ENCODE peak calls at places on chromosomes 12 and 14, in ten cellular contexts. W, R, Q, C, H, Y, Z, N, E and U are unnamed samples.

GRCh38 chr12:88896958-88897357 is 316.7 kb upstream of the KITLG start:
- DNase-seq in Q (no peak), E (no peak), R (no peak), H (no peak), W (no peak), C (peak), Y (no peak), N (no peak), Z (no peak), U (no peak)

GRCh38 chr12:49582840-49583239 is 14.9 kb upstream of the MCRS1 start:
- DNase-seq in N (no peak), H (no peak), Q (no peak), Z (no peak), E (no peak), C (peak), W (no peak), Y (no peak), R (no peak), U (no peak)

GRCh38 chr14:96053600-96054381 is 14.6 kb downstream of the C14orf132 start:
- DNase-seq in C (peak), Q (no peak), E (no peak), W (no peak), Z (no peak), H (peak), R (peak), Y (no peak), N (no peak), U (peak)

GRCh38 chr12:104219361-104219892 is 3.8 kb downstream of the TXNRD1 start:
- DNase-seq in W (no peak), E (peak), R (no peak), C (peak), Y (no peak), H (peak), Z (no peak), N (no peak), Q (no peak), U (no peak)

GRCh38 chr12:96233168-96233567 is 39.0 kb downstream of the ELK3 start:
- DNase-seq in Q (no peak), Y (no peak), Z (no peak), E (no peak), N (no peak), C (no peak), W (no peak), H (no peak), R (no peak), U (no peak)

GRCh38 chr12:132004946-132005345 is 55.2 kb downstream of the EP400 start:
- DNase-seq in Z (no peak), H (no peak), N (no peak), E (no peak), W (no peak), Y (no peak), Q (no peak), R (no peak), C (no peak), U (no peak)

GRCh38 chr12:13405961-13406703 is 209.6 kb downstream of the EMP1 start:
- DNase-seq in Y (no peak), N (no peak), R (no peak), Z (no peak), C (no peak), Q (no peak), W (no peak), E (no peak), H (no peak), U (no peak)

GRCh38 chr12:71900091-71900490 is 38.6 kb upstream of the TPH2 start:
- DNase-seq in R (no peak), C (peak), Q (no peak), W (no peak), Y (no peak), H (no peak), Z (no peak), E (no peak), N (no peak), U (no peak)

GRCh38 chr12:4809013-4809448 is 88.8 kb downstream of the GALNT8 start:
- DNase-seq in Y (peak), R (no peak), C (no peak), W (no peak), H (no peak), N (peak), E (no peak), Q (no peak), Z (no peak), U (no peak)

GRCh38 chr12:59636945-59637656 is 41.3 kb downstream of the SLC16A7 start:
- DNase-seq in N (no peak), Z (no peak), R (no peak), Q (no peak), C (no peak), Y (no peak), W (no peak), H (no peak), E (no peak), U (no peak)

GRCh38 chr12:117485984-117486839 is 124.8 kb upstream of the NOS1 start:
- DNase-seq in W (no peak), N (no peak), Y (no peak), Q (no peak), Z (no peak), C (no peak), E (no peak), R (no peak), H (no peak), U (no peak)

GRCh38 chr14:70002589-70003240 is 123.5 kb downstream of the SMOC1 start:
- DNase-seq in H (peak), C (no peak), N (no peak), Q (no peak), R (no peak), Y (peak), E (no peak), W (no peak), Z (no peak), U (no peak)

GRCh38 chr12:4958697-4959375 is 49.1 kb downstream of the KCNA1 start:
- DNase-seq in E (no peak), N (no peak), R (no peak), Z (no peak), H (no peak), Q (no peak), C (no peak), W (no peak), Y (no peak), U (no peak)

GRCh38 chr12:94074970-94075695 is 73.2 kb upstream of the PLXNC1 start:
- DNase-seq in W (no peak), Q (peak), Y (peak), E (peak), R (no peak), N (no peak), Z (no peak), C (peak), H (peak), U (no peak)

GRCh38 chr12:103560604-103561101 is 26.4 kb upstream of the STAB2 start:
- DNase-seq in Y (no peak), W (no peak), Z (no peak), R (no peak), Q (no peak), E (peak), C (peak), N (no peak), H (no peak), U (no peak)

GRCh38 chr14:68143341-68143807 is 323.8 kb downstream of the RAD51B start:
- DNase-seq in R (no peak), Y (no peak), E (no peak), Q (no peak), H (peak), N (no peak), C (peak), W (no peak), Z (no peak), U (peak)

GRCh38 chr12:109726511-109727038 is 12.9 kb downstream of the FAM222A start:
- DNase-seq in H (peak), C (no peak), N (no peak), R (no peak), Q (no peak), W (no peak), Y (peak), E (no peak), Z (no peak), U (no peak)

GRCh38 chr12:12616512-12617275 is 5.0 kb downstream of the CREBL2 start:
- DNase-seq in C (no peak), N (no peak), W (no peak), Z (no peak), R (no peak), Y (peak), Q (no peak), H (no peak), E (no peak), U (no peak)

GRCh38 chr14:89430271-89430620 is 13.2 kb upstream of the FOXN3 start:
- DNase-seq in N (no peak), R (no peak), Q (no peak), H (no peak), Z (no peak), E (no peak), C (no peak), W (no peak), Y (no peak), U (no peak)